ENCODE peak calls at places on chromosomes 12 and 14, in seven cellular contexts. X, U, V, I, R, F and T are unnamed samples.

GRCh38 chr12:122545855-122546254 is 18.8 kb downstream of the KNTC1 start:
- DNase-seq in U (no peak), I (peak; percentile 25), R (no peak), F (no peak), V (no peak), X (no peak), T (no peak)

GRCh38 chr14:36518586-36519430 is 1.2 kb downstream of the NKX2-1 start:
- DNase-seq in X (no peak), I (peak; percentile 19), V (no peak), F (no peak), U (no peak), R (no peak), T (peak; percentile 54)

GRCh38 chr12:40016960-40017359 is 88.9 kb downstream of the SLC2A13 start:
- DNase-seq in V (peak; percentile 76), X (no peak), I (no peak), F (peak; percentile 88), R (peak; percentile 89), U (no peak), T (no peak)

GRCh38 chr12:64828713-64829112 is 4.3 kb downstream of the TBC1D30 start:
- DNase-seq in R (no peak), X (no peak), V (no peak), I (no peak), F (no peak), U (no peak), T (no peak)

GRCh38 chr14:50633954-50634353 is 34.2 kb downstream of the SAV1 start:
- DNase-seq in R (no peak), X (no peak), U (no peak), I (no peak), F (no peak), V (no peak), T (no peak)

GRCh38 chr12:49824886-49825285 is 3.3 kb downstream of the NCKAP5L start:
- DNase-seq in I (no peak), F (peak; percentile 58), X (no peak), U (no peak), R (peak; percentile 83), V (peak; percentile 59), T (no peak)

GRCh38 chr12:124395986-124396385 is 101.1 kb downstream of the RFLNA start:
- DNase-seq in X (no peak), R (no peak), I (no peak), V (no peak), U (no peak), F (no peak), T (no peak)

GRCh38 chr12:26825459-26826016 is 7.5 kb downstream of the ITPR2 start:
- DNase-seq in F (no peak), R (no peak), I (no peak), U (no peak), X (no peak), V (no peak), T (no peak)

GRCh38 chr12:5720405-5721045 is 224.5 kb downstream of the ANO2 start:
- DNase-seq in I (no peak), F (no peak), X (no peak), V (no peak), U (no peak), R (no peak), T (no peak)

GRCh38 chr14:102593841-102594170 is 1.4 kb downstream of the RCOR1 start:
- DNase-seq in U (no peak), X (no peak), R (no peak), F (no peak), V (peak; percentile 31), I (no peak), T (no peak)
- TF ChIP-seq CTCF in U (no peak), X (no peak), R (no peak), F (no peak), V (no peak), I (no peak), T (no peak)

GRCh38 chr14:99274346-99275221 is 2.6 kb upstream of the BCL11B start:
- DNase-seq in U (peak; percentile 5), F (peak; percentile 83), R (peak; percentile 37), X (peak; percentile 29), V (peak; percentile 47), I (peak; percentile 66), T (no peak)
- TF ChIP-seq CTCF in U (peak; percentile 34), F (no peak), R (peak; percentile 6), X (no peak), V (peak; percentile 32), I (peak; percentile 26), T (peak; percentile 10)

DNA sequence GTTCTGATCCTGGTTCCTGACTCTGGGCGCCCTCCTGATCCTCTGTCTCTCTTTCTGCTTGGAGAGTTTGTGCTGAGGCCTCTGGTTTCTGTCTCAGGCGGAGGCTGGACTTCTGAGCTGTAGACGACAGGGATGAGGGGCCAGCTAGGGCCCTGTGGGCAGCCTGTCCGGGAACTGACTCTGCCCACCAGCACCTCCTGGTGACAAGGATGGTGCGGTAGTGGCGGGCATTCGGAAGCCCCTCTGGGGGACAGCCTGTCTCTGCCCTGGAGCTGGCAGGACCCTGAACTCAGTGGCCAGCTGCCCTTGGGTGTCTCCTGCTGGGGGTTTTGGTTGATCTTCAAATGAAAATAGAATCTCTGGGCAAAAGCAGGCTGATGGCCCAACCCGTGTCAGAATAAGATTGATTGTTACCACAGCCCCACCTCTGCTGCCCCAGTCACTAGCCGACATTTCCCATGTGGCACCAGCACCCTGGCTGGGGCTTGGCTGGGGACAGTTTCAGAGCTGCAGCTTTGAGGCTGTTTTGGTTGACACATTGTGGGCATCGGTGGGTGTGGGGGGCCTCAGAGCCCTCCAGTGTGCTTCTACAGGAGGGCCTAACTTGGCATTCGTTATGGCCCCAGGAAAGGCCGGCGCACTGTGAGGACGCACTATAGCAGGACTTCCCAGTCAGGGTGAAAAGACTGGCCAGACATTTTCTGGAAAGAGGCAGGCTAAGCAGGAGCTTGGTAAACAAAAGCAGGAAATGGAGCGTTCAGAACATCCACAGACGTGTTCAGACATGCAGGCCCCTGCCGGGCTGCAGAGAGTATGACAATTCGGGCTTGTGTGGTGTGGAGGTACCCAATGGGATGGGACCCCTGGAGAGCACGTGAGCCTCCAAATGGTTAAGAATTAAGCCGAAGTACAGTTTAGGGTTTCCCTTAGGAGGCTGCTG is 16.1 kb downstream of the KRT80 start:
- DNase-seq in R (no peak), U (no peak), F (peak; percentile 61), X (no peak), V (peak; percentile 81), I (no peak), T (no peak)
- TF ChIP-seq CTCF in R (peak; percentile 12), U (no peak), F (peak; percentile 52), X (no peak), V (peak; percentile 63), I (no peak), T (peak; percentile 32)

DNA sequence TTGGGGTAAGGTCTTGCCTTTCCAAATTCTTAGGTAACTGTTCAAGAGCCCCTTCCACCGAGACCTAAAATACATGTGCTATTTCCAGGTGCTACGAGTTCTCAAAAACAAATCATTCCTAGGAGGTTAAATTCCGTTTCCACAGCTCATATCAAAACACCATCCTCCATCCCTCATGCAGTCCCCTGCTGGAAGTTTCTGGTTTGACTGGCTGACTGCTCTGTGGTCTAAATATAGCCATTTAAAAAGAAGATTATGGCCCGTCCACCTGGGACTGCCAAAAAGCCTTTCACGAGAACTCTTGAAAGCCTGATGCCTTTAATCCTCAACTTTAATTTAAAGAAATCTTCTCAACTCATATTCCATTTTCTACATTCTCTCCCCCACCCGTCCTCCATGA is 201.5 kb upstream of the MYL2 start:
- DNase-seq in F (no peak), I (no peak), X (no peak), V (peak; percentile 4), R (no peak), U (no peak), T (no peak)
- TF ChIP-seq CTCF in F (no peak), I (no peak), X (no peak), V (peak; percentile 17), R (no peak), U (no peak), T (no peak)

GRCh38 chr14:92702441-92702918 is 45.9 kb downstream of the LGMN start:
- DNase-seq in U (no peak), I (no peak), R (no peak), V (no peak), X (no peak), F (no peak), T (no peak)

GRCh38 chr14:92704821-92705220 is 43.6 kb downstream of the LGMN start:
- DNase-seq in R (no peak), U (no peak), X (no peak), V (no peak), I (no peak), F (no peak), T (no peak)

GRCh38 chr14:92703516-92703915 is 44.9 kb downstream of the LGMN start:
- DNase-seq in V (no peak), I (no peak), F (no peak), U (no peak), X (no peak), R (no peak), T (no peak)

GRCh38 chr14:92706386-92706785 is 42.0 kb downstream of the LGMN start:
- DNase-seq in X (no peak), V (no peak), F (no peak), R (no peak), U (no peak), I (no peak), T (no peak)

DNA sequence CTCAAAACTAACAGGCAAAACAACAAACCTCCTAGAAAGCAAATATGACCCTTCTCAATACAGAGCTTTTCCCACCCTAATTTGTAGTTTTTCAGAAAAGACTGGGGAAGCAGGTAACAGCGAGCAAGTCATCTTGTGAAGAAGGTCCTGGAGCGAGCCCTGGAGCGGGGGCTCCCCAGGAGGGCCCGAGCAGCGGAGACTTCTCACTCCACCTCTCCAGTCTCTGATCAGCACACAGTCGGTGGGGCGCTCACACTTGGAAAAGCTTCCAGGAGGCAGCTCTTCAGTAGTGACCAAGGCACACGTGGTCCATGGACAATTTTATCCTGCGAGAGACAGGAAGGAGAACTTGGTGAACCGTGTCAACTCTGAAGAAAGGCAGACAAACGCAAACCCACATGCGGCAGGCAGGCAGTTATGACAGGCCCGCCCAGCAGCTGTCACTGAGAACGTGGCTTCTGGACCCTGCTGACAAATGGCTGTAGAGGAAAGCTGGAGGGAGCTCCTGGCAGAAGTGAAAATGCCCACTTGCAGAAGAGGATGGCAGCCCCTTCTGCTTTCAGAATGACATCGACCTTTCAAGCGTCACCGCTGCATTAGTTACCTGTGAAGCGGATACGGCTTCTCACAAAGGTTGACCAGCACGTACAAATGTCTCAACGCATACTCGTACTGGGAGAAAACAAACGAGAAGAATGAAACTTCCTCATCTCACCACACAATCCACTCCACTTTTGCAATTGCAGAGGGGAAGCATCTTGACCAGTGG is 44.2 kb downstream of the LGMN start:
- DNase-seq in R (no peak), F (no peak), V (no peak), U (no peak), I (peak; percentile 77), X (peak; percentile 31), T (no peak)
- TF ChIP-seq CTCF in R (no peak), F (no peak), V (no peak), U (no peak), I (no peak), X (no peak), T (no peak)